ENCODE peak calls at places on chromosome 6, in eight cellular contexts. One of them, this sample, is unnamed. For H3K4me1, the result is how much of the 10 kb centered on the place peaks cover.

GRCh38 chr6:70686548-70687133 is 19.0 kb downstream of the SMAP1 start:
- DNase-seq in ovary: no peak
- DNase-seq in GM23338: peak
- DNase-seq in hepatocyte: peak
- DNase-seq in CD8-positive, alpha-beta T cell: no peak
- DNase-seq in Peyer's patch: no peak
- DNase-seq in NT2/D1: no peak
- DNase-seq in GM23248: peak
- DNase-seq in this sample: no peak

GRCh38 chr6:17477356-17477755 is 84.0 kb downstream of the CAP2 start:
- DNase-seq in ovary: no peak
- DNase-seq in GM23338: no peak
- DNase-seq in hepatocyte: no peak
- DNase-seq in CD8-positive, alpha-beta T cell: no peak
- DNase-seq in Peyer's patch: no peak
- DNase-seq in NT2/D1: no peak
- DNase-seq in GM23248: no peak
- DNase-seq in this sample: no peak

GRCh38 chr6:140542858-140543257 is 1168.4 kb upstream of the CITED2 start:
- DNase-seq in ovary: no peak
- DNase-seq in GM23338: no peak
- DNase-seq in hepatocyte: no peak
- DNase-seq in CD8-positive, alpha-beta T cell: no peak
- DNase-seq in Peyer's patch: no peak
- DNase-seq in NT2/D1: no peak
- DNase-seq in GM23248: no peak
- DNase-seq in this sample: no peak

GRCh38 chr6:2753743-2754142 is 3.0 kb upstream of the MYLK4 start:
- DNase-seq in ovary: no peak
- DNase-seq in GM23338: no peak
- DNase-seq in hepatocyte: no peak
- DNase-seq in CD8-positive, alpha-beta T cell: no peak
- DNase-seq in Peyer's patch: no peak
- DNase-seq in NT2/D1: no peak
- DNase-seq in GM23248: no peak
- DNase-seq in this sample: no peak

GRCh38 chr6:157453131-157453530 is 72.1 kb downstream of the ZDHHC14 start:
- DNase-seq in ovary: no peak
- DNase-seq in GM23338: no peak
- DNase-seq in hepatocyte: no peak
- DNase-seq in CD8-positive, alpha-beta T cell: no peak
- DNase-seq in Peyer's patch: no peak
- DNase-seq in NT2/D1: no peak
- DNase-seq in GM23248: no peak
- DNase-seq in this sample: no peak

GRCh38 chr6:168542301-168542700 is 101.3 kb downstream of the SMOC2 start:
- DNase-seq in ovary: no peak
- DNase-seq in GM23338: no peak
- DNase-seq in hepatocyte: no peak
- DNase-seq in CD8-positive, alpha-beta T cell: no peak
- DNase-seq in Peyer's patch: no peak
- DNase-seq in NT2/D1: no peak
- DNase-seq in GM23248: no peak
- DNase-seq in this sample: no peak

GRCh38 chr6:92810913-92811312 is 608.4 kb downstream of the EPHA7 start:
- DNase-seq in ovary: no peak
- DNase-seq in GM23338: peak
- DNase-seq in hepatocyte: peak
- DNase-seq in CD8-positive, alpha-beta T cell: no peak
- DNase-seq in Peyer's patch: no peak
- DNase-seq in NT2/D1: no peak
- DNase-seq in GM23248: peak
- DNase-seq in this sample: no peak

GRCh38 chr6:77926198-77926752 is 273.4 kb downstream of the MEI4 start:
- DNase-seq in ovary: no peak
- DNase-seq in GM23338: peak
- DNase-seq in hepatocyte: peak
- DNase-seq in CD8-positive, alpha-beta T cell: no peak
- DNase-seq in Peyer's patch: no peak
- DNase-seq in NT2/D1: peak
- DNase-seq in GM23248: no peak
- DNase-seq in this sample: no peak

GRCh38 chr6:43934803-43935602 is 165.0 kb downstream of the VEGFA start:
- DNase-seq in ovary: peak
- DNase-seq in GM23338: no peak
- DNase-seq in hepatocyte: no peak
- DNase-seq in CD8-positive, alpha-beta T cell: no peak
- DNase-seq in Peyer's patch: no peak
- DNase-seq in NT2/D1: no peak
- DNase-seq in GM23248: no peak
- DNase-seq in this sample: no peak

GRCh38 chr6:96499781-96500180 is 21.8 kb upstream of the UFL1 start:
- DNase-seq in ovary: no peak
- DNase-seq in GM23338: peak
- DNase-seq in hepatocyte: no peak
- DNase-seq in CD8-positive, alpha-beta T cell: peak
- DNase-seq in Peyer's patch: no peak
- DNase-seq in NT2/D1: no peak
- DNase-seq in GM23248: no peak
- DNase-seq in this sample: no peak

GRCh38 chr6:16582437-16583150 is 178.7 kb downstream of the ATXN1 start:
- DNase-seq in ovary: no peak
- DNase-seq in GM23338: no peak
- DNase-seq in hepatocyte: no peak
- DNase-seq in CD8-positive, alpha-beta T cell: no peak
- DNase-seq in Peyer's patch: no peak
- DNase-seq in NT2/D1: no peak
- DNase-seq in GM23248: no peak
- DNase-seq in this sample: no peak

GRCh38 chr6:38459291-38459690 is 180.4 kb downstream of the BTBD9 start:
- DNase-seq in ovary: no peak
- DNase-seq in GM23338: no peak
- DNase-seq in hepatocyte: no peak
- DNase-seq in CD8-positive, alpha-beta T cell: no peak
- DNase-seq in Peyer's patch: no peak
- DNase-seq in NT2/D1: no peak
- DNase-seq in GM23248: peak
- DNase-seq in this sample: no peak

GRCh38 chr6:152696543-152696942 is 1.2 kb upstream of the MYCT1 start:
- DNase-seq in ovary: no peak
- DNase-seq in GM23338: no peak
- DNase-seq in hepatocyte: no peak
- DNase-seq in CD8-positive, alpha-beta T cell: no peak
- DNase-seq in Peyer's patch: no peak
- DNase-seq in NT2/D1: no peak
- DNase-seq in GM23248: peak
- DNase-seq in this sample: no peak

GRCh38 chr6:147806697-147807096 is 298.2 kb downstream of the SAMD5 start:
- DNase-seq in ovary: no peak
- DNase-seq in GM23338: no peak
- DNase-seq in hepatocyte: no peak
- DNase-seq in CD8-positive, alpha-beta T cell: no peak
- DNase-seq in Peyer's patch: no peak
- DNase-seq in NT2/D1: no peak
- DNase-seq in GM23248: no peak
- DNase-seq in this sample: no peak

GRCh38 chr6:6810727-6811126 is 222.2 kb downstream of the LY86 start:
- DNase-seq in ovary: no peak
- DNase-seq in GM23338: no peak
- DNase-seq in hepatocyte: no peak
- DNase-seq in CD8-positive, alpha-beta T cell: no peak
- DNase-seq in Peyer's patch: no peak
- DNase-seq in NT2/D1: no peak
- DNase-seq in GM23248: no peak
- DNase-seq in this sample: no peak

GRCh38 chr6:49506569-49507111 is 6.9 kb downstream of the GLYATL3 start:
- DNase-seq in ovary: no peak
- DNase-seq in GM23338: no peak
- DNase-seq in hepatocyte: peak
- DNase-seq in CD8-positive, alpha-beta T cell: no peak
- DNase-seq in Peyer's patch: no peak
- DNase-seq in NT2/D1: no peak
- DNase-seq in GM23248: no peak
- DNase-seq in this sample: peak

GRCh38 chr6:37822851-37823682 is 3.5 kb downstream of the ZFAND3 start:
- DNase-seq in ovary: no peak
- DNase-seq in GM23338: peak
- DNase-seq in hepatocyte: peak
- DNase-seq in CD8-positive, alpha-beta T cell: peak
- DNase-seq in Peyer's patch: peak
- DNase-seq in NT2/D1: no peak
- DNase-seq in GM23248: peak
- DNase-seq in this sample: peak

GRCh38 chr6:42762338-42762929 is 16.5 kb upstream of the TBCC start:
- DNase-seq in ovary: no peak
- DNase-seq in GM23338: no peak
- DNase-seq in hepatocyte: no peak
- DNase-seq in CD8-positive, alpha-beta T cell: no peak
- DNase-seq in Peyer's patch: peak
- DNase-seq in NT2/D1: no peak
- DNase-seq in GM23248: no peak
- DNase-seq in this sample: peak

GRCh38 chr6:156175971-156176421 is 601.2 kb upstream of the ARID1B start:
- DNase-seq in ovary: peak
- DNase-seq in GM23338: peak
- DNase-seq in hepatocyte: peak
- DNase-seq in CD8-positive, alpha-beta T cell: no peak
- DNase-seq in Peyer's patch: peak
- DNase-seq in NT2/D1: peak
- DNase-seq in GM23248: no peak
- DNase-seq in this sample: peak

GRCh38 chr6:3525915-3526314 is 69.1 kb upstream of the SLC22A23 start:
- DNase-seq in ovary: no peak
- DNase-seq in GM23338: no peak
- DNase-seq in hepatocyte: no peak
- DNase-seq in CD8-positive, alpha-beta T cell: no peak
- DNase-seq in Peyer's patch: no peak
- DNase-seq in NT2/D1: no peak
- DNase-seq in GM23248: no peak
- DNase-seq in this sample: no peak

GRCh38 chr6:42813074-42813645 is 31.3 kb downstream of the BICRAL start:
- DNase-seq in ovary: no peak
- DNase-seq in GM23338: no peak
- DNase-seq in hepatocyte: no peak
- DNase-seq in CD8-positive, alpha-beta T cell: no peak
- DNase-seq in Peyer's patch: no peak
- DNase-seq in NT2/D1: no peak
- DNase-seq in GM23248: no peak
- DNase-seq in this sample: no peak

GRCh38 chr6:114039835-114040234 is 68.9 kb upstream of the HDAC2 start:
- DNase-seq in ovary: no peak
- DNase-seq in GM23338: no peak
- DNase-seq in hepatocyte: no peak
- DNase-seq in CD8-positive, alpha-beta T cell: no peak
- DNase-seq in Peyer's patch: no peak
- DNase-seq in NT2/D1: no peak
- DNase-seq in GM23248: no peak
- DNase-seq in this sample: no peak

GRCh38 chr6:123448306-123448884 is 188.4 kb downstream of the TRDN start:
- DNase-seq in ovary: no peak
- DNase-seq in GM23338: no peak
- DNase-seq in hepatocyte: no peak
- DNase-seq in CD8-positive, alpha-beta T cell: no peak
- DNase-seq in Peyer's patch: no peak
- DNase-seq in NT2/D1: no peak
- DNase-seq in GM23248: no peak
- DNase-seq in this sample: no peak

GRCh38 chr6:136503303-136503702 is 46.9 kb downstream of the MAP7 start:
- DNase-seq in ovary: no peak
- DNase-seq in GM23338: peak
- DNase-seq in hepatocyte: no peak
- DNase-seq in CD8-positive, alpha-beta T cell: no peak
- DNase-seq in Peyer's patch: no peak
- DNase-seq in NT2/D1: no peak
- DNase-seq in GM23248: no peak
- DNase-seq in this sample: no peak

GRCh38 chr6:160789263-160790027 is 87.4 kb downstream of the PLG start:
- DNase-seq in ovary: no peak
- DNase-seq in GM23338: no peak
- DNase-seq in hepatocyte: no peak
- DNase-seq in CD8-positive, alpha-beta T cell: peak
- DNase-seq in Peyer's patch: no peak
- DNase-seq in NT2/D1: no peak
- DNase-seq in GM23248: no peak
- DNase-seq in this sample: no peak

GRCh38 chr6:22099923-22100322 is 196.9 kb downstream of the PRL start:
- DNase-seq in ovary: no peak
- DNase-seq in GM23338: no peak
- DNase-seq in hepatocyte: no peak
- DNase-seq in CD8-positive, alpha-beta T cell: no peak
- DNase-seq in Peyer's patch: no peak
- DNase-seq in NT2/D1: no peak
- DNase-seq in GM23248: no peak
- DNase-seq in this sample: no peak

GRCh38 chr6:71246596-71246995 is 42.0 kb upstream of the OGFRL1 start:
- DNase-seq in ovary: no peak
- DNase-seq in GM23338: no peak
- DNase-seq in hepatocyte: no peak
- DNase-seq in CD8-positive, alpha-beta T cell: no peak
- DNase-seq in Peyer's patch: no peak
- DNase-seq in NT2/D1: no peak
- DNase-seq in GM23248: no peak
- DNase-seq in this sample: no peak

GRCh38 chr6:36679043-36679821 is 718 bp downstream of the CDKN1A start:
- DNase-seq in ovary: peak
- DNase-seq in GM23338: peak
- DNase-seq in hepatocyte: peak
- DNase-seq in CD8-positive, alpha-beta T cell: no peak
- DNase-seq in Peyer's patch: peak
- DNase-seq in NT2/D1: no peak
- DNase-seq in GM23248: peak
- DNase-seq in this sample: peak
- H3K4me1 ChIP-seq in ovary: under half
- H3K4me1 ChIP-seq in GM23338: under half
- H3K4me1 ChIP-seq in hepatocyte: under half
- H3K4me1 ChIP-seq in CD8-positive, alpha-beta T cell: under half
- H3K4me1 ChIP-seq in Peyer's patch: under half
- H3K4me1 ChIP-seq in NT2/D1: under half
- H3K4me1 ChIP-seq in GM23248: half or more
- H3K4me1 ChIP-seq in this sample: under half

GRCh38 chr6:56243518-56244070 is 3.8 kb downstream of the COL21A1 start:
- DNase-seq in ovary: no peak
- DNase-seq in GM23338: no peak
- DNase-seq in hepatocyte: no peak
- DNase-seq in CD8-positive, alpha-beta T cell: no peak
- DNase-seq in Peyer's patch: no peak
- DNase-seq in NT2/D1: no peak
- DNase-seq in GM23248: no peak
- DNase-seq in this sample: no peak
- H3K4me1 ChIP-seq in ovary: under half
- H3K4me1 ChIP-seq in GM23338: under half
- H3K4me1 ChIP-seq in hepatocyte: under half
- H3K4me1 ChIP-seq in CD8-positive, alpha-beta T cell: under half
- H3K4me1 ChIP-seq in Peyer's patch: under half
- H3K4me1 ChIP-seq in NT2/D1: under half
- H3K4me1 ChIP-seq in GM23248: under half
- H3K4me1 ChIP-seq in this sample: under half

GRCh38 chr6:117866561-117866960 is 40.5 kb upstream of the SLC35F1 start:
- DNase-seq in ovary: no peak
- DNase-seq in GM23338: no peak
- DNase-seq in hepatocyte: no peak
- DNase-seq in CD8-positive, alpha-beta T cell: no peak
- DNase-seq in Peyer's patch: no peak
- DNase-seq in NT2/D1: no peak
- DNase-seq in GM23248: no peak
- DNase-seq in this sample: no peak
- H3K4me1 ChIP-seq in ovary: under half
- H3K4me1 ChIP-seq in GM23338: under half
- H3K4me1 ChIP-seq in hepatocyte: under half
- H3K4me1 ChIP-seq in CD8-positive, alpha-beta T cell: under half
- H3K4me1 ChIP-seq in Peyer's patch: under half
- H3K4me1 ChIP-seq in NT2/D1: under half
- H3K4me1 ChIP-seq in GM23248: under half
- H3K4me1 ChIP-seq in this sample: under half

GRCh38 chr6:33627876-33628275 is 6.8 kb downstream of the ITPR3 start:
- DNase-seq in ovary: no peak
- DNase-seq in GM23338: no peak
- DNase-seq in hepatocyte: no peak
- DNase-seq in CD8-positive, alpha-beta T cell: no peak
- DNase-seq in Peyer's patch: no peak
- DNase-seq in NT2/D1: no peak
- DNase-seq in GM23248: no peak
- DNase-seq in this sample: peak
- H3K4me1 ChIP-seq in ovary: under half
- H3K4me1 ChIP-seq in GM23338: under half
- H3K4me1 ChIP-seq in hepatocyte: under half
- H3K4me1 ChIP-seq in CD8-positive, alpha-beta T cell: under half
- H3K4me1 ChIP-seq in Peyer's patch: under half
- H3K4me1 ChIP-seq in NT2/D1: under half
- H3K4me1 ChIP-seq in GM23248: under half
- H3K4me1 ChIP-seq in this sample: under half

This sample was measured in colonic mucosa.